ENCODE peak calls at places on chromosomes 12 and 14, in ten cellular contexts. K is NCI-H1092; A is mesothelial cell of epicardium; D is activated naive CD4-positive, alpha-beta T cell treated with Interleukin-2 at 50 U/mL for 16 hours; X is epithelial cell of proximal tubule; G is AG20443; T is stimulated activated CD4-positive, alpha-beta T cell treated with anti-CD3 and anti-CD28 coated beads, Interleukin-15, amount 100 ng/mL, for 24 hours; B is fibroblast of pulmonary artery; L is HEK293T; R is GM03348. V is an unnamed sample.

GRCh38 chr12:85489194-85489593 is 209.2 kb downstream of the ALX1 start:
- DNase-seq in A (no peak), K (no peak), T (no peak), X (no peak), R (no peak), G (no peak), L (no peak), B (no peak), D (no peak), V (no peak)

GRCh38 chr12:106631150-106631549 is 48.3 kb downstream of the RFX4 start:
- DNase-seq in D (no peak), G (no peak), K (no peak), B (no peak), A (no peak), R (no peak), L (no peak), T (no peak), X (no peak), V (no peak)

GRCh38 chr12:131390408-131391100 is 320.3 kb upstream of the SFSWAP start:
- DNase-seq in B (no peak), A (peak; percentile 68), R (no peak), T (no peak), G (no peak), K (no peak), X (no peak), D (no peak), L (no peak), V (no peak)

GRCh38 chr14:63877594-63877993 is 24.8 kb downstream of the SYNE2 start:
- DNase-seq in L (no peak), X (no peak), B (no peak), T (no peak), R (no peak), K (no peak), D (no peak), A (no peak), G (no peak), V (no peak)

GRCh38 chr12:26573212-26573909 is 259.6 kb downstream of the ITPR2 start:
- DNase-seq in K (no peak), L (no peak), T (no peak), B (no peak), R (no peak), X (no peak), A (no peak), G (no peak), D (no peak), V (no peak)

GRCh38 chr12:52813885-52814709 is at the start of gene KRT4:
- DNase-seq in B (no peak), R (peak; percentile 60), X (no peak), K (no peak), L (no peak), A (no peak), G (peak; percentile 44), T (no peak), D (no peak), V (no peak)

GRCh38 chr12:95283371-95283770 is 65.8 kb downstream of the VEZT start:
- DNase-seq in A (no peak), B (no peak), R (no peak), L (no peak), X (no peak), T (no peak), D (no peak), G (no peak), K (no peak), V (no peak)

GRCh38 chr12:15541996-15542631 is 219.8 kb downstream of the PTPRO start:
- DNase-seq in X (no peak), L (no peak), R (no peak), T (no peak), A (no peak), K (no peak), G (no peak), B (no peak), D (no peak), V (no peak)

GRCh38 chr14:100417466-100417865 is 94.3 kb downstream of the SLC25A47 start:
- DNase-seq in X (peak; percentile 82), K (no peak), R (peak; percentile 93), T (no peak), A (peak; percentile 60), G (peak; percentile 93), B (peak; percentile 91), L (peak; percentile 58), D (no peak), V (no peak)

GRCh38 chr12:111363578-111363977 is 5.3 kb downstream of the PHETA1 start:
- DNase-seq in G (peak; percentile 69), T (no peak), B (peak; percentile 75), D (no peak), X (no peak), L (no peak), R (peak; percentile 65), K (no peak), A (no peak), V (no peak)

GRCh38 chr12:4487024-4487423 is 41.4 kb upstream of the FGF6 start:
- DNase-seq in T (no peak), D (no peak), K (no peak), B (no peak), R (no peak), X (no peak), A (no peak), L (no peak), G (no peak), V (no peak)

GRCh38 chr12:31218203-31219025 is 107.5 kb downstream of the SINHCAF start:
- DNase-seq in L (no peak), D (no peak), R (no peak), K (no peak), A (no peak), T (no peak), B (no peak), G (no peak), X (no peak), V (no peak)

GRCh38 chr12:27627123-27627835 is 69.0 kb upstream of the REP15 start:
- DNase-seq in T (no peak), K (no peak), X (no peak), B (peak; percentile 87), G (peak; percentile 71), D (no peak), L (no peak), A (no peak), R (peak; percentile 65), V (no peak)

GRCh38 chr14:78978896-78979295 is 808.7 kb downstream of the NRXN3 start:
- DNase-seq in R (no peak), B (no peak), G (no peak), L (no peak), A (no peak), X (no peak), K (no peak), D (no peak), T (no peak), V (no peak)

GRCh38 chr14:99055019-99055418 is 217.0 kb downstream of the BCL11B start:
- DNase-seq in R (no peak), A (no peak), B (no peak), L (no peak), G (peak; percentile 34), X (no peak), K (no peak), T (no peak), D (no peak), V (no peak)

GRCh38 chr14:72849222-72849621 is 44.7 kb downstream of the DPF3 start:
- DNase-seq in R (no peak), T (no peak), D (no peak), B (no peak), X (no peak), A (no peak), G (no peak), K (no peak), L (no peak), V (no peak)